ENCODE peak calls at places on chromosome 1, in seven cellular contexts. S, O, G, N, M, U and Y are unnamed samples.

GRCh38 chr1:172360511-172360910 is 60.0 kb upstream of the C1orf105 start:
- DNase-seq in S (no peak), O (no peak), G (no peak), N (no peak), M (no peak), U (no peak), Y (no peak)

GRCh38 chr1:32791881-32792280 is 25.3 kb downstream of the YARS1 start:
- DNase-seq in S (no peak), O (no peak), G (no peak), N (no peak), M (no peak), U (no peak), Y (peak; percentile 29)

GRCh38 chr1:227924168-227924837 is 23.4 kb downstream of the WNT9A start:
- DNase-seq in S (no peak), O (no peak), G (no peak), N (no peak), M (no peak), U (no peak), Y (no peak)

GRCh38 chr1:37890378-37891014 is 31.1 kb upstream of the MTF1 start:
- DNase-seq in S (no peak), O (peak; percentile 67), G (peak; percentile 56), N (no peak), M (no peak), U (no peak), Y (peak; percentile 43)

GRCh38 chr1:155968670-155969069 is 9.7 kb downstream of the ARHGEF2 start:
- DNase-seq in S (no peak), O (no peak), G (peak; percentile 93), N (no peak), M (no peak), U (no peak), Y (no peak)

GRCh38 chr1:230170610-230171009 is 103.6 kb downstream of the GALNT2 start:
- DNase-seq in S (no peak), O (no peak), G (no peak), N (no peak), M (no peak), U (no peak), Y (no peak)

GRCh38 chr1:154534263-154534844 is 24.1 kb downstream of the UBE2Q1 start:
- DNase-seq in S (no peak), O (peak; percentile 41), G (no peak), N (no peak), M (no peak), U (no peak), Y (peak; percentile 77)

GRCh38 chr1:62358974-62359373 is 39.7 kb upstream of the KANK4 start:
- DNase-seq in S (no peak), O (no peak), G (no peak), N (no peak), M (no peak), U (no peak), Y (no peak)

GRCh38 chr1:70042090-70042716 is 163.2 kb downstream of the LRRC40 start:
- DNase-seq in S (no peak), O (no peak), G (peak; percentile 17), N (no peak), M (no peak), U (no peak), Y (no peak)

GRCh38 chr1:186046437-186047233 is 312.4 kb downstream of the HMCN1 start:
- DNase-seq in S (no peak), O (no peak), G (no peak), N (no peak), M (no peak), U (no peak), Y (no peak)

GRCh38 chr1:60427194-60427593 is 353.6 kb upstream of the C1orf87 start:
- DNase-seq in S (no peak), O (no peak), G (no peak), N (no peak), M (no peak), U (no peak), Y (no peak)

GRCh38 chr1:156571261-156571958 is 955 bp downstream of the IQGAP3 start:
- DNase-seq in S (no peak), O (no peak), G (no peak), N (no peak), M (no peak), U (no peak), Y (peak; percentile 55)